ENCODE peak calls at places on chromosomes 5 and 9, in six cellular contexts. X is effector memory CD4-positive, alpha-beta T cell; O is neural progenitor cell; D is cardiac muscle cell; R is ascending aorta; I is A673. U is an unnamed sample. For H3K4me1, H3K9me3 and H3K36me3, the result is how much of the 10 kb centered on the place peaks cover.

GRCh38 chr9:130835441-130836298 is 616 bp downstream of the ABL1 start:
- DNase-seq in X (no peak), O (peak), D (peak), R (peak), I (peak), U (peak)

GRCh38 chr9:117825609-117826347 is 121.6 kb downstream of the TLR4 start:
- DNase-seq in X (peak), O (no peak), D (no peak), R (no peak), I (no peak), U (peak)

GRCh38 chr5:17314907-17315471 is 97.6 kb downstream of the BASP1 start:
- DNase-seq in X (no peak), O (no peak), D (no peak), R (no peak), I (peak), U (no peak)

GRCh38 chr9:111298831-111299603 is 31.0 kb downstream of the OR2K2 start:
- DNase-seq in X (no peak), O (peak), D (peak), R (peak), I (peak), U (peak)

GRCh38 chr9:108207611-108208051 is 648.2 kb downstream of the ACTL7B start:
- DNase-seq in X (no peak), O (no peak), D (no peak), R (no peak), I (no peak), U (no peak)

GRCh38 chr9:23826120-23826629 is at the start of gene ELAVL2:
- DNase-seq in X (peak), O (peak), D (peak), R (peak), I (no peak), U (peak)

GRCh38 chr9:35976726-35977125 is 18.8 kb upstream of the OR2S2 start:
- DNase-seq in X (no peak), O (no peak), D (no peak), R (no peak), I (no peak), U (no peak)

GRCh38 chr5:42791151-42791550 is 20.5 kb downstream of the SELENOP start:
- DNase-seq in X (no peak), O (no peak), D (no peak), R (no peak), I (peak), U (no peak)

GRCh38 chr9:70094747-70095146 is 51.1 kb downstream of the MAMDC2 start:
- DNase-seq in X (no peak), O (no peak), D (no peak), R (no peak), I (no peak), U (no peak)

GRCh38 chr9:88579363-88579715 is 44.4 kb downstream of the NXNL2 start:
- DNase-seq in X (no peak), O (no peak), D (no peak), R (peak), I (no peak), U (no peak)

GRCh38 chr5:6899215-6899614 is 186.0 kb downstream of the TENT4A start:
- DNase-seq in X (no peak), O (no peak), D (no peak), R (no peak), I (no peak), U (peak)

GRCh38 chr5:147743686-147744332 is 38.7 kb downstream of the JAKMIP2 start:
- DNase-seq in X (no peak), O (no peak), D (peak), R (no peak), I (peak), U (no peak)

GRCh38 chr9:135087489-135087791 is at the start of gene OLFM1:
- DNase-seq in X (no peak), O (peak), D (peak), R (peak), I (peak), U (peak)

GRCh38 chr5:79971156-79971555 is 19.9 kb downstream of the MTX3 start:
- DNase-seq in X (no peak), O (no peak), D (no peak), R (no peak), I (no peak), U (no peak)

GRCh38 chr9:107213561-107214028 is 69.5 kb upstream of the RAD23B start:
- DNase-seq in X (no peak), O (no peak), D (no peak), R (no peak), I (peak), U (no peak)

GRCh38 chr9:89903076-89903475 is 298.3 kb downstream of the GADD45G start:
- DNase-seq in X (no peak), O (no peak), D (no peak), R (no peak), I (no peak), U (no peak)

GRCh38 chr5:174355208-174355612 is 309.7 kb downstream of the NSG2 start:
- DNase-seq in X (no peak), O (no peak), D (no peak), R (peak), I (peak), U (no peak)

GRCh38 chr9:134778156-134778555 is 102.5 kb upstream of the FCN2 start:
- DNase-seq in X (no peak), O (no peak), D (no peak), R (no peak), I (no peak), U (no peak)

GRCh38 chr9:72579190-72579589 is 57.8 kb downstream of the TMC1 start:
- DNase-seq in X (no peak), O (no peak), D (no peak), R (no peak), I (peak), U (peak)

GRCh38 chr5:169650701-169651331 is 13.7 kb downstream of the DOCK2 start:
- DNase-seq in X (no peak), O (no peak), D (no peak), R (no peak), I (no peak), U (no peak)

GRCh38 chr9:137077758-137078693 is 709 bp downstream of the UAP1L1 start:
- DNase-seq in X (peak), O (peak), D (no peak), R (no peak), I (no peak), U (peak)

GRCh38 chr5:83589786-83590185 is 118.2 kb downstream of the VCAN start:
- DNase-seq in X (no peak), O (no peak), D (peak), R (no peak), I (no peak), U (no peak)

GRCh38 chr5:28066856-28067255 is 1028.5 kb upstream of the CDH9 start:
- DNase-seq in X (no peak), O (no peak), D (no peak), R (peak), I (no peak), U (no peak)

GRCh38 chr5:167861134-167861930 is 430.1 kb upstream of the WWC1 start:
- DNase-seq in X (no peak), O (peak), D (peak), R (no peak), I (peak), U (no peak)

GRCh38 chr5:76376141-76376900 is 26.8 kb upstream of the IQGAP2 start:
- DNase-seq in X (no peak), O (no peak), D (no peak), R (no peak), I (no peak), U (no peak)

GRCh38 chr9:105264380-105264779 is 19.9 kb downstream of the SLC44A1 start:
- DNase-seq in X (no peak), O (no peak), D (no peak), R (no peak), I (no peak), U (no peak)

GRCh38 chr5:74638776-74639537 is 1.6 kb downstream of the ENC1 start:
- DNase-seq in X (no peak), O (no peak), D (peak), R (no peak), I (peak), U (no peak)

GRCh38 chr9:37386988-37387387 is 35.5 kb upstream of the GRHPR start:
- DNase-seq in X (no peak), O (no peak), D (no peak), R (no peak), I (no peak), U (no peak)

GRCh38 chr9:81804306-81804705 is 115.0 kb upstream of the TLE1 start:
- DNase-seq in X (no peak), O (no peak), D (no peak), R (no peak), I (no peak), U (no peak)

GRCh38 chr5:419970-420369 is 23.0 kb upstream of the EXOC3 start:
- DNase-seq in X (no peak), O (no peak), D (no peak), R (peak), I (no peak), U (peak)

GRCh38 chr9:134853893-134854292 is 26.7 kb upstream of the FCN2 start:
- DNase-seq in X (no peak), O (no peak), D (no peak), R (peak), I (no peak), U (no peak)

GRCh38 chr9:21060919-21061561 is 16.7 kb downstream of the IFNB1 start:
- DNase-seq in X (no peak), O (no peak), D (no peak), R (no peak), I (no peak), U (peak)

GRCh38 chr9:109448223-109448622 is 49.9 kb downstream of the PTPN3 start:
- DNase-seq in X (no peak), O (no peak), D (no peak), R (no peak), I (peak), U (no peak)

GRCh38 chr5:174386306-174386705 is 338.1 kb upstream of the MSX2 start:
- DNase-seq in X (no peak), O (no peak), D (no peak), R (no peak), I (no peak), U (no peak)

GRCh38 chr9:78919701-78920100 is 622.8 kb downstream of the PSAT1 start:
- DNase-seq in X (no peak), O (no peak), D (no peak), R (no peak), I (no peak), U (no peak)

GRCh38 chr9:98991981-98992884 is 48.5 kb downstream of the COL15A1 start:
- DNase-seq in X (no peak), O (no peak), D (no peak), R (peak), I (no peak), U (no peak)

GRCh38 chr9:98992885-98993569 is 49.3 kb downstream of the COL15A1 start:
- DNase-seq in X (no peak), O (no peak), D (no peak), R (no peak), I (no peak), U (no peak)

GRCh38 chr9:98986866-98987653 is 43.4 kb downstream of the COL15A1 start:
- DNase-seq in X (no peak), O (no peak), D (no peak), R (peak), I (no peak), U (no peak)

GRCh38 chr9:98990181-98990870 is 46.6 kb downstream of the COL15A1 start:
- DNase-seq in X (no peak), O (no peak), D (no peak), R (no peak), I (no peak), U (no peak)

DNA sequence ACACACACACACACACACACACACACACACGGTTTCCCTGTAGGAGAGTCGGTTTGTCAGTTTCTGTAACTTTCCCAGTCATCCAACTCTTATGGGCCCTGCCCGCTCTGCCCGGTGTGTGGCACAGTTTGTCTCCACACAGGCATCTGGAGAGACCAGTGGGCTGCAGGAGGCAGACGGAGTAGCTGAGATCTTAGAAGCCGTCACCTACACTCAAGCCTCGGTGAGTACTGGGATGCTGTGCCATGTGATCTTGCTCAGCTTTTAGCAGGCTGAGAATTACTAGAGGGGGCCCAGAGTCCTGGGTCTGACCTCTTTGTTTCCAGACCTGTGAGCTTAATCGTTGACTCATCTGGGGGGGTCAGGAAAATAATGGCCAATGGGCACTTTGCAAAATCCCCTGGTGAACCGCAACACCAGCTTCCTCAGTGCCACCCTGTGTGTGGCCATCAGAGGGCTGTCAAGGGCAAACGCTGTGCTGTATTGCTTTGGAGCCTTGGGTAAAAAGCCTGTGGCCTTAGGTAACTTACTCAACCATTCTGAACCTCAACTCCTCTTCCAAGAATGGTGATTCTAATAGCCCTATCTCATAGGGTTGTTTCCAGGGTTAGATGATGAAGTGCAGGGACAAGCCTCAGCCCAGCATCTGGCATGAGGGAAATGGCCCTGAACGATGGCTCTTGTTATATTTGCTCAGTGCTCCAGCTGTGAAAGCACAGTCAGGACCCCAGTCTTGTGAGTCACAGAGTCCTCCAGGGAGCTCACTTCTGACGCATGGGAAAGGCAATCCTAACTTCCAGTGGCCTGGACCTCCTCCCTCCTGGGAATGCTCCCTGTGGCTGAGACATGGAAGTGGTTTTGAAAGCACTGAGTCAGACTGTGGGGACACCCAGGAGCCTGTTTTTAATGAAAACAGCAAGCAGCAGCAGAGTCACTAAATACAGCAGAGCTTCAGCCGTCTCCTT is 45.6 kb downstream of the COL15A1 start:
- DNase-seq in X (no peak), O (peak), D (no peak), R (peak), I (peak), U (no peak)
- H3K4me1 ChIP-seq in X (under half), O (under half), D (under half), R (under half), I (under half), U (under half)

DNA sequence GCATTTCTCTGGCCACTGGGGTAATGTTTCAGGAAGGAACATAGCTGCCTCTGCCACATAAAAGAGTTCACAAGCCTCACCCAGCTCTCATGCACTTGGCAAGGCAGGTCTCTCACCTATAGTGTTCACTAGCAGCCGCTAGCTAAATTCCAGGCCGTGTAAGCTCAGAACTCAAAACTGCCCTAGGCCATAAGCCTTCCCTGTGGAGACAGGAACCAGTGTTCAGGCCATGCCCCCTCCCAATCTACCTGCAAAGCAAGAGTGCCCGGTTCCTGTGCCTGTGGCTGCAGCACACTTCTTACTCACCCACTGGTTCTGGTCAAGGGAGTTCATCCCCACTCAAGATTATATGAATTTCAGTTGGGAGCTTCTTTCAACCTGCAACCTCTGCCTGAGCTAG is 60.7 kb upstream of the ZNF169 start:
- DNase-seq in X (no peak), O (no peak), D (no peak), R (no peak), I (no peak), U (no peak)
- H3K9me3 ChIP-seq in X (under half), O (under half), D (under half), R (under half), I (under half), U (under half)

GRCh38 chr9:121345070-121345469 is 25.0 kb downstream of the STOM start:
- DNase-seq in X (no peak), O (no peak), D (no peak), R (no peak), I (peak), U (no peak)
- H3K36me3 ChIP-seq in X (under half), O (under half), D (under half), R (half or more), I (under half), U (under half)

DNA sequence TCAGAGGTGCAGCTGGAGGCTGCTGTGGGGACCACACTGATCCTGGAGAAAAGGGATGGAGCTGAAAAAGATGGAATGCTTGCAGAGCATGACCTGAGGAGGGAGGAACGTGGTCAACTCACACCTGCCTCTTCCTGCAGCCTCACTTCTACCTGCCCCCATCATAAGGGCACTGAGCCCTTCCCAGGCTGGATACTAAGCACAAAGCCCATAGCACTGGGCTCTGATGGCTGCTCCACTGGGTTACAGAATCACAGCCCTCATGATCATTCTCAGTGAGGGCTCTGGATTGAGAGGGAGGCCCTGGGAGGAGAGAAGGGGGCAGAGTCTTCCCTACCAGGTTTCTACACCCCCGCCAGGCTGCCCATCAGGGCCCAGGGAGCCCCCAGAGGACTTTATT is 5.9 kb upstream of the SLC6A7 start:
- DNase-seq in X (no peak), O (no peak), D (no peak), R (no peak), I (no peak), U (peak)
- H3K4me1 ChIP-seq in X (under half), O (under half), D (under half), R (under half), I (under half), U (half or more)

GRCh38 chr5:178488696-178489095 is 101.5 kb downstream of the COL23A1 start:
- DNase-seq in X (no peak), O (no peak), D (no peak), R (no peak), I (no peak), U (no peak)

GRCh38 chr5:178489281-178489976 is 100.8 kb downstream of the COL23A1 start:
- DNase-seq in X (no peak), O (no peak), D (no peak), R (no peak), I (no peak), U (no peak)

GRCh38 chr5:178490935-178491632 is 99.1 kb downstream of the COL23A1 start:
- DNase-seq in X (no peak), O (no peak), D (no peak), R (no peak), I (no peak), U (no peak)

GRCh38 chr5:178486305-178486704 is 103.9 kb downstream of the COL23A1 start:
- DNase-seq in X (no peak), O (no peak), D (no peak), R (no peak), I (no peak), U (no peak)

DNA sequence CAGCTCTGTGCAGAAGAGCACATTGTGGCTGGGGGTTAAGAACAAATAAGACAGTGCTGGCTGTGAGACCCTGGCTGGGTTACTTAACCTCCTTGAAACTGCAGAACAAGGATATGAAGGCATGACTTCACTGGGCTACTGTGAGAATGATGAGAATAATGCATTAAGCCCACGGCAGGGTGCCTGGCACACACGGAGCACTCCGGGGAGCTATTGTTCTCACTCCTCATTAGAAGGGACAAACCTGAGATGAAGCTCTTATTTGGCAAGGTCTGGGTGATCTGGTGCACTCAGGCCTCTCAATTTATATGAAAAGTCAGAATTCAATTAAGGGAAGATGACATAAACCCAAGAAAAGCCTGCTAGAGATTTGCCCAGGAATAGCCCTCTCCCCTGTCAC is 102.3 kb downstream of the COL23A1 start:
- DNase-seq in X (no peak), O (peak), D (no peak), R (no peak), I (peak), U (no peak)
- H3K9me3 ChIP-seq in X (under half), O (under half), D (under half), R (under half), I (under half), U (under half)

GRCh38 chr9:113958556-113958955 is 82.4 kb downstream of the ZNF618 start:
- DNase-seq in X (no peak), O (no peak), D (no peak), R (no peak), I (no peak), U (no peak)
- H3K36me3 ChIP-seq in X (under half), O (under half), D (under half), R (under half), I (under half), U (under half)

GRCh38 chr5:175873090-175873454 is 1.7 kb downstream of the CPLX2 start:
- DNase-seq in X (no peak), O (peak), D (peak), R (no peak), I (peak), U (no peak)
- H3K4me1 ChIP-seq in X (under half), O (under half), D (under half), R (under half), I (under half), U (under half)

GRCh38 chr9:133058051-133058450 is 3.7 kb upstream of the CEL start:
- DNase-seq in X (no peak), O (no peak), D (no peak), R (no peak), I (no peak), U (no peak)

GRCh38 chr9:133058550-133059320 is 3.0 kb upstream of the CEL start:
- DNase-seq in X (no peak), O (no peak), D (no peak), R (no peak), I (no peak), U (no peak)

GRCh38 chr9:133059623-133060022 is 2.2 kb upstream of the CEL start:
- DNase-seq in X (no peak), O (no peak), D (no peak), R (no peak), I (no peak), U (no peak)

GRCh38 chr9:133063159-133063499 is 1.3 kb downstream of the CEL start:
- DNase-seq in X (no peak), O (no peak), D (no peak), R (no peak), I (no peak), U (no peak)

DNA sequence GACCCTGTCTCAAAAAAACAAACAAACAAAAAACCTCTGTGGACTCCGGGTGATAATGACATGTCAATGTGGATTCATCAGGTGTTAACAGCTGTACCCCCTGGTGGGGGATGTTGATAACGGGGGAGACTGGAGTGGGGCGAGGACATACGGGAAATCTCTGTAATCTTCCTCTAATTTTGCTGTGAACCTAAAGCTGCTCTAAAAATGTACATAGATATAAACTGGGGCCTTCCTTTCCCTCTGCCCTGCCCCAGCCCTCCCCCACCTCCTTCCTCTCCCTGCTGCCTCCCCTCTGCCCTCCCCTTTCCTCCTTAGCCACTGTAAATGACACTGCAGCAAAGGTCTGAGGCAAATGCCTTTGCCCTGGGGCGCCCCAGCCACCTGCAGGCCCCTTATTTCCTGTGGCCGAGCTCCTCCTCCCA is 1.4 kb upstream of the CEL start:
- DNase-seq in X (no peak), O (no peak), D (peak), R (no peak), I (no peak), U (no peak)
- H3K9me3 ChIP-seq in X (under half), O (under half), D (under half), R (under half), I (under half), U (under half)

U was measured in mucosa of descending colon.